ENCODE peak calls at places on chromosomes 13 and 19, in five cellular contexts. One of them, this sample, is unnamed.

GRCh38 chr13:52837850-52838249 is 10.6 kb downstream of the PCDH8 start:
- DNase-seq in AG04450: no peak
- DNase-seq in NT2/D1: no peak
- DNase-seq in fibroblast of pulmonary artery: no peak
- DNase-seq in esophagus squamous epithelium: no peak
- DNase-seq in this sample: no peak

GRCh38 chr19:53037101-53038097 is 7.1 kb upstream of the ERVV-2 start:
- DNase-seq in esophagus squamous epithelium: no peak
- DNase-seq in NT2/D1: peak
- DNase-seq in AG04450: no peak
- DNase-seq in fibroblast of pulmonary artery: peak
- DNase-seq in this sample: no peak

GRCh38 chr13:113597386-113598080 is 13.0 kb downstream of the TFDP1 start:
- DNase-seq in esophagus squamous epithelium: no peak
- DNase-seq in NT2/D1: no peak
- DNase-seq in AG04450: no peak
- DNase-seq in fibroblast of pulmonary artery: no peak
- DNase-seq in this sample: no peak

GRCh38 chr13:86397640-86398039 is 598.4 kb upstream of the SLITRK6 start:
- DNase-seq in esophagus squamous epithelium: no peak
- DNase-seq in fibroblast of pulmonary artery: no peak
- DNase-seq in AG04450: no peak
- DNase-seq in NT2/D1: no peak
- DNase-seq in this sample: no peak

GRCh38 chr13:36998624-36999041 is 507 bp downstream of the ALG5 start:
- DNase-seq in fibroblast of pulmonary artery: no peak
- DNase-seq in AG04450: no peak
- DNase-seq in esophagus squamous epithelium: no peak
- DNase-seq in NT2/D1: no peak
- DNase-seq in this sample: no peak

GRCh38 chr19:5128251-5128931 is 159.5 kb downstream of the KDM4B start:
- DNase-seq in esophagus squamous epithelium: no peak
- DNase-seq in AG04450: peak
- DNase-seq in NT2/D1: no peak
- DNase-seq in fibroblast of pulmonary artery: peak
- DNase-seq in this sample: no peak

GRCh38 chr13:44763604-44764311 is 187.6 kb upstream of the TSC22D1 start:
- DNase-seq in AG04450: no peak
- DNase-seq in esophagus squamous epithelium: no peak
- DNase-seq in NT2/D1: no peak
- DNase-seq in fibroblast of pulmonary artery: no peak
- DNase-seq in this sample: no peak

GRCh38 chr19:13033819-13034611 is 38.7 kb downstream of the NFIX start:
- DNase-seq in AG04450: no peak
- DNase-seq in esophagus squamous epithelium: no peak
- DNase-seq in NT2/D1: no peak
- DNase-seq in fibroblast of pulmonary artery: peak
- DNase-seq in this sample: peak

GRCh38 chr13:42746846-42747245 is 34.5 kb upstream of the FAM216B start:
- DNase-seq in NT2/D1: no peak
- DNase-seq in fibroblast of pulmonary artery: no peak
- DNase-seq in esophagus squamous epithelium: no peak
- DNase-seq in AG04450: no peak
- DNase-seq in this sample: no peak

GRCh38 chr19:48900477-48901452 is 653 bp downstream of the NUCB1 start:
- DNase-seq in fibroblast of pulmonary artery: peak
- DNase-seq in AG04450: no peak
- DNase-seq in esophagus squamous epithelium: no peak
- DNase-seq in NT2/D1: no peak
- DNase-seq in this sample: no peak

GRCh38 chr19:7751157-7751783 is 3.9 kb upstream of the CD209 start:
- DNase-seq in NT2/D1: no peak
- DNase-seq in fibroblast of pulmonary artery: peak
- DNase-seq in esophagus squamous epithelium: no peak
- DNase-seq in AG04450: no peak
- DNase-seq in this sample: no peak

GRCh38 chr19:34171539-34171876 is 796 bp upstream of the LSM14A start:
- DNase-seq in esophagus squamous epithelium: no peak
- DNase-seq in NT2/D1: no peak
- DNase-seq in fibroblast of pulmonary artery: peak
- DNase-seq in AG04450: peak
- DNase-seq in this sample: no peak

GRCh38 chr13:98252931-98253470 is 75.9 kb upstream of the RNF113B start:
- DNase-seq in AG04450: no peak
- DNase-seq in fibroblast of pulmonary artery: peak
- DNase-seq in NT2/D1: no peak
- DNase-seq in esophagus squamous epithelium: no peak
- DNase-seq in this sample: no peak

GRCh38 chr19:35404879-35405622 is 34.2 kb downstream of the GPR42 start:
- DNase-seq in NT2/D1: peak
- DNase-seq in esophagus squamous epithelium: no peak
- DNase-seq in AG04450: peak
- DNase-seq in fibroblast of pulmonary artery: peak
- DNase-seq in this sample: peak

GRCh38 chr13:105805866-105806265 is 729.6 kb downstream of the EFNB2 start:
- DNase-seq in esophagus squamous epithelium: no peak
- DNase-seq in fibroblast of pulmonary artery: no peak
- DNase-seq in NT2/D1: no peak
- DNase-seq in AG04450: no peak
- DNase-seq in this sample: no peak